ENCODE peak calls at places on chromosome X, in seven cellular contexts. P is SK-N-SH, X is HL-60, Y is breast epithelium, U is mammary epithelial cell, M is kidney, D is AG04450. S is an unnamed sample.

GRCh38 chrX:65668362-65669310 is 1.2 kb downstream of the MSN start:
- DNase-seq in P (peak; percentile 27), X (peak; percentile 57), M (peak; percentile 89), Y (peak; percentile 49), D (no peak), U (peak; percentile 78), S (no peak)

GRCh38 chrX:118694628-118695027 is 32.8 kb upstream of the IL13RA1 start:
- DNase-seq in M (no peak), X (no peak), U (no peak), D (no peak), P (no peak), Y (no peak), S (no peak)

GRCh38 chrX:78514852-78515251 is 144.3 kb downstream of the RTL3 start:
- DNase-seq in U (peak; percentile 37), P (no peak), Y (no peak), D (no peak), X (no peak), M (no peak), S (peak; percentile 40)

GRCh38 chrX:15911729-15912550 is 57.3 kb upstream of the AP1S2 start:
- DNase-seq in X (peak; percentile 94), P (no peak), D (no peak), Y (no peak), U (no peak), M (no peak), S (no peak)

GRCh38 chrX:2965965-2966364 is 36.8 kb upstream of the ARSD start:
- DNase-seq in Y (no peak), P (no peak), D (no peak), M (no peak), X (no peak), U (no peak), S (no peak)

GRCh38 chrX:42497356-42497755 is 280.6 kb downstream of the PPP1R2C start:
- DNase-seq in U (no peak), D (no peak), M (no peak), Y (no peak), P (no peak), X (no peak), S (no peak)

GRCh38 chrX:74232859-74233258 is 71.1 kb upstream of the ZCCHC13 start:
- DNase-seq in M (no peak), D (no peak), Y (no peak), P (peak; percentile 5), X (peak; percentile 10), U (peak; percentile 24), S (no peak)

GRCh38 chrX:30995060-30995700 is 76.7 kb downstream of the FTHL17 start:
- DNase-seq in P (no peak), M (no peak), U (no peak), D (no peak), Y (no peak), X (no peak), S (no peak)

GRCh38 chrX:107445146-107445545 is 4.3 kb upstream of the FRMPD3 start:
- DNase-seq in U (no peak), X (no peak), D (no peak), Y (no peak), M (no peak), P (no peak), S (no peak)

GRCh38 chrX:66684196-66684595 is 45.3 kb upstream of the EDA2R start:
- DNase-seq in P (no peak), M (no peak), Y (no peak), X (no peak), U (no peak), D (no peak), S (no peak)
- H3K27ac ChIP-seq in P (no peak overlapping the region), M (no peak overlapping the region), Y (no peak overlapping the region), X (no peak overlapping the region), U (no peak overlapping the region), D (no peak overlapping the region), S (no peak overlapping the region)

GRCh38 chrX:56783450-56783831 is 54.4 kb downstream of the NBDY start:
- DNase-seq in M (peak; percentile 89), Y (no peak), U (peak; percentile 63), X (no peak), P (peak; percentile 42), D (no peak), S (no peak)

GRCh38 chrX:56784666-56785065 is 55.6 kb downstream of the NBDY start:
- DNase-seq in X (no peak), M (peak; percentile 33), D (no peak), Y (no peak), P (no peak), U (no peak), S (no peak)

GRCh38 chrX:56783996-56784620 is 55.1 kb downstream of the NBDY start:
- DNase-seq in U (no peak), Y (no peak), P (no peak), M (peak; percentile 32), D (no peak), X (no peak), S (no peak)

GRCh38 chrX:56782791-56783449 is 53.9 kb downstream of the NBDY start:
- DNase-seq in U (no peak), X (no peak), Y (no peak), P (peak; percentile 28), D (no peak), M (peak; percentile 80), S (no peak)

GRCh38 chrX:56782362-56782761 is 53.3 kb downstream of the NBDY start:
- DNase-seq in P (no peak), X (no peak), Y (no peak), U (no peak), D (no peak), M (no peak), S (no peak)
- H3K27ac ChIP-seq in P (no peak overlapping the region), X (no peak overlapping the region), Y (peak overlapping the region; percentile 77), U (no peak overlapping the region), D (no peak overlapping the region), M (no peak overlapping the region), S (no peak overlapping the region)

DNA sequence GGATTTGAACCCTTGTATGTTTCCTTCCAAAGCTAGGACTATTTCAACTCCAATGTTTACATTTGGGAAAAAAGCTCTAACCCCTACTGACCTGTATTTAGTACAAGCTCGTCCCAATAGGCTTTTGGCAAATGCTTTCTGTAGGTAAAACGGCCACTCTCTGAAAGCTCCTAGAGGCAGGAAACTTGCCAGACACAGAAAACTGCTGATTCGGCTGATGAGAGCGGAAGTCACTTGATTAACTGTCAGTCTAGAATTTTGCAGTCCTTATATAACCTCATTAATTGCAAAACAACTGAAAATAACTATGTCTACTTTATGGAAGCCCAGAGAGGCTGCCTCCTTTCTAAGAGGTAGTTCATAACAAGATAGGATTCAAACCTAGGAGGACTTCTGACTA is 108.1 kb downstream of the TSPAN7 start:
- DNase-seq in U (no peak), Y (no peak), X (no peak), M (no peak), P (no peak), D (no peak), S (no peak)
- H3K27ac ChIP-seq in U (no peak overlapping the region), Y (no peak overlapping the region), X (no peak overlapping the region), M (no peak overlapping the region), P (no peak overlapping the region), D (no peak overlapping the region), S (no peak overlapping the region)

GRCh38 chrX:110081740-110082139 is 78.8 kb downstream of the TMEM164 start:
- DNase-seq in Y (no peak), X (no peak), P (no peak), M (no peak), U (peak; percentile 72), D (no peak), S (peak; percentile 31)

GRCh38 chrX:110086162-110086915 is 83.4 kb downstream of the TMEM164 start:
- DNase-seq in U (no peak), Y (no peak), X (no peak), D (peak; percentile 34), P (no peak), M (no peak), S (peak; percentile 0)

GRCh38 chrX:110086916-110087484 is 84.1 kb downstream of the TMEM164 start:
- DNase-seq in D (peak; percentile 76), Y (no peak), M (no peak), X (no peak), U (peak; percentile 88), P (no peak), S (peak; percentile 60)

GRCh38 chrX:110081320-110081719 is 78.4 kb downstream of the TMEM164 start:
- DNase-seq in X (no peak), U (no peak), P (no peak), M (no peak), Y (no peak), D (no peak), S (no peak)

DNA sequence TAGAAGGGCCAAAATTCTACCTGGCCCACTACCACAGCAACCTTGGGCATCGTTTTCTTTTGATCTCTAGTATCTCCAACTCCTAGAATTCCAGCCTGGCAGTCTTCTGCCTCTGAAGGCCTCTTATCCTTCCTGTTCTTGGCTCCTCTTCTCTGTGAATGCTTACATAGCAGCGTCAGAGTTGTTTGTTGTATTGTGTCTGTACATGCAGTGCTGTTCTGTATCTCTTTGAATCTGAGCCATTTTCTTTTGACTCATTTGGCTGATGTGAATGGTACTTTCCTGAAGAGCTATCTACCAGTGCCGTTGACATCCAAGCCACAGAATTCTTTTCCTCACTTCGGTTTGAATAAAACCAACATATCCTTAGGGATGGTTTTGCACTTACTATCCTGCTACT is 79.2 kb downstream of the TMEM164 start:
- DNase-seq in X (no peak), M (no peak), P (no peak), U (peak; percentile 86), D (peak; percentile 58), Y (no peak), S (peak; percentile 60)
- H3K27ac ChIP-seq in X (no peak overlapping the region), M (no peak overlapping the region), P (no peak overlapping the region), U (peak overlapping the region; percentile 88), D (peak overlapping the region; percentile 39), Y (no peak overlapping the region), S (peak overlapping the region; percentile 79)

GRCh38 chrX:129983575-129984131 is 1.2 kb downstream of the BCORL1 start:
- DNase-seq in M (peak; percentile 81), X (no peak), U (no peak), P (peak; percentile 80), D (no peak), Y (no peak), S (no peak)
- H3K27ac ChIP-seq in M (no peak overlapping the region), X (no peak overlapping the region), U (no peak overlapping the region), P (peak overlapping the region; percentile 60), D (no peak overlapping the region), Y (no peak overlapping the region), S (no peak overlapping the region)

GRCh38 chrX:132077414-132077813 is 50.4 kb downstream of the FRMD7 start:
- DNase-seq in Y (no peak), D (no peak), P (no peak), M (no peak), X (no peak), U (no peak), S (no peak)
- H3K27ac ChIP-seq in Y (no peak overlapping the region), D (no peak overlapping the region), P (no peak overlapping the region), M (no peak overlapping the region), X (no peak overlapping the region), U (no peak overlapping the region), S (no peak overlapping the region)

DNA sequence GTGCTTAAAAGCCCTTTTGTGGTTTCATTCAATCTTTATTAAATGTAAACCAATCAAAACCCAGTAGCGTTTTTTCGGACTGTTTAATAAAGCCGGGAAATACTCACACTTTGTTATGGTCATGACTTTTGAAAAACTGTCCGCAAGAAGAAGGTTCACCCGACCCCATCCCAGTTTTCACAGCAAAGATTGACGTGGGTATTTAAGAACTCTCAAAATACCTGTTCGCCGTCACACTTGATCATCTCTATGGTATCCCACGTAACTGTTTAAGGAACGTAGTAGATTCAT is 20.9 kb downstream of the ETDB start:
- DNase-seq in U (no peak), D (no peak), X (no peak), M (no peak), P (no peak), Y (no peak), S (no peak)
- H3K27ac ChIP-seq in U (no peak overlapping the region), D (no peak overlapping the region), X (no peak overlapping the region), M (no peak overlapping the region), P (no peak overlapping the region), Y (no peak overlapping the region), S (no peak overlapping the region)

GRCh38 chrX:133297284-133297683 is 79.1 kb upstream of the TFDP3 start:
- DNase-seq in U (peak; percentile 58), D (peak; percentile 21), Y (no peak), M (no peak), P (no peak), X (no peak), S (peak; percentile 18)
- H3K27ac ChIP-seq in U (no peak overlapping the region), D (no peak overlapping the region), Y (no peak overlapping the region), M (no peak overlapping the region), P (no peak overlapping the region), X (no peak overlapping the region), S (no peak overlapping the region)

S was measured in epithelial cell of prostate.